ENCODE peak calls at places on chromosomes 1 and 21, in ten cellular contexts. B is lower lobe of right lung, A is progenitor cell of endocrine pancreas, Z is spleen, Y is heart left ventricle, N is WTC11, V is uterus, U is neural progenitor cell, Q is type B pancreatic cell, C is AG04450. M is an unnamed sample.

GRCh38 chr1:234780531-234781162 is 170.7 kb upstream of the IRF2BP2 start:
- DNase-seq in V (no peak), C (no peak), Q (peak; percentile 84), A (no peak), Y (peak; percentile 30), Z (peak; percentile 80), N (peak; percentile 50), B (no peak), U (peak; percentile 21), M (no peak)

GRCh38 chr1:101043776-101044175 is 18.2 kb upstream of the DPH5 start:
- DNase-seq in Q (no peak), V (no peak), U (no peak), C (no peak), A (no peak), Z (no peak), N (no peak), B (no peak), Y (no peak), M (no peak)

GRCh38 chr1:8411803-8412182 is 93.9 kb downstream of the SLC45A1 start:
- DNase-seq in U (no peak), Y (no peak), Q (no peak), N (no peak), V (no peak), Z (no peak), A (no peak), C (no peak), B (no peak), M (no peak)

GRCh38 chr21:32955307-32955937 is 70.3 kb upstream of the OLIG2 start:
- DNase-seq in B (no peak), V (no peak), Q (no peak), A (no peak), U (peak; percentile 82), N (no peak), C (no peak), Y (no peak), Z (no peak), M (no peak)

GRCh38 chr1:5005171-5005570 is 350.8 kb downstream of the AJAP1 start:
- DNase-seq in V (no peak), U (no peak), B (no peak), N (no peak), Y (no peak), A (no peak), Q (no peak), Z (no peak), C (no peak), M (no peak)

GRCh38 chr1:53545663-53546408 is 86.6 kb downstream of the DMRTB1 start:
- DNase-seq in Q (no peak), Z (peak; percentile 64), A (no peak), V (peak; percentile 6), N (peak; percentile 8), U (no peak), B (peak; percentile 21), Y (no peak), C (no peak), M (peak; percentile 33)

GRCh38 chr1:7372477-7373120 is 398.5 kb upstream of the VAMP3 start:
- DNase-seq in U (no peak), Y (no peak), A (no peak), Z (peak; percentile 18), N (no peak), B (no peak), Q (no peak), V (no peak), C (no peak), M (no peak)

GRCh38 chr1:18069903-18070302 is 37.7 kb upstream of the IGSF21 start:
- DNase-seq in Y (no peak), A (no peak), V (no peak), Z (no peak), N (no peak), Q (no peak), B (no peak), U (no peak), C (no peak), M (no peak)

GRCh38 chr1:43071241-43071640 is 100.8 kb downstream of the EBNA1BP2 start:
- DNase-seq in N (no peak), Y (no peak), C (no peak), Q (no peak), U (no peak), Z (no peak), B (no peak), V (no peak), A (no peak), M (no peak)

GRCh38 chr1:43069481-43070050 is 102.5 kb downstream of the EBNA1BP2 start:
- DNase-seq in Q (no peak), N (peak; percentile 28), Y (no peak), V (no peak), U (peak; percentile 34), A (no peak), B (no peak), C (no peak), Z (no peak), M (no peak)

GRCh38 chr1:43067856-43068751 is 104.0 kb downstream of the EBNA1BP2 start:
- DNase-seq in Q (no peak), Z (peak; percentile 82), B (no peak), Y (no peak), C (no peak), A (no peak), U (peak; percentile 39), V (no peak), N (peak; percentile 54), M (no peak)

GRCh38 chr1:43067233-43067745 is 104.8 kb downstream of the EBNA1BP2 start:
- DNase-seq in B (no peak), N (no peak), Z (no peak), A (no peak), U (no peak), V (no peak), Y (no peak), C (no peak), Q (no peak), M (no peak)

DNA sequence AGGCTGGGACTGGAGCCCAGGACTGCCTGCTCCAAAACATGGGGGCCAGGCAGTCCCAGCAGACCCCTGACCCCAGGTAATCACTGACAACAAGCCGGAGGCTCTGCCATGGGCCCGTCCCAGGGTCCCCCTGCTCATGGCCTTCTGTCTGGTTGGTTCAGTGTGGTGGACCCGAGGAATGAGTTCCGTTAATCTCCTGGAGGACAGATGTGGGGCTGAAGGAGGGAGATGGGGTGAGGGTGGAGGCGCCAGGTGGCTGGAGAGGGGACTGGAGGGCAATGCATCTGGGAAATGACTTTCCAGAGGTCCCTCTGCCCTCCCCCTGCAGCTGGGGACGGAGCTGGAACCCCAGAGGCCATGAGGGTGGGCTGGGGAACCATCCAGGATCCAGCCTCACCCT is 103.2 kb downstream of the EBNA1BP2 start:
- DNase-seq in Q (no peak), U (no peak), A (no peak), N (no peak), V (no peak), Y (no peak), Z (no peak), C (no peak), B (no peak), M (no peak)
- TF ChIP-seq CTCF in Q (no peak), U (no peak), A (no peak), N (no peak), V (no peak), Y (no peak), Z (no peak), C (no peak), B (no peak), M (no peak)

GRCh38 chr1:115461526-115461925 is 123.5 kb upstream of the NGF start:
- DNase-seq in A (no peak), N (no peak), Q (no peak), Y (no peak), B (no peak), U (no peak), V (no peak), Z (no peak), C (no peak), M (no peak)
- TF ChIP-seq CTCF in A (no peak), N (no peak), Q (no peak), Y (no peak), B (no peak), U (no peak), V (no peak), Z (no peak), C (no peak), M (no peak)

DNA sequence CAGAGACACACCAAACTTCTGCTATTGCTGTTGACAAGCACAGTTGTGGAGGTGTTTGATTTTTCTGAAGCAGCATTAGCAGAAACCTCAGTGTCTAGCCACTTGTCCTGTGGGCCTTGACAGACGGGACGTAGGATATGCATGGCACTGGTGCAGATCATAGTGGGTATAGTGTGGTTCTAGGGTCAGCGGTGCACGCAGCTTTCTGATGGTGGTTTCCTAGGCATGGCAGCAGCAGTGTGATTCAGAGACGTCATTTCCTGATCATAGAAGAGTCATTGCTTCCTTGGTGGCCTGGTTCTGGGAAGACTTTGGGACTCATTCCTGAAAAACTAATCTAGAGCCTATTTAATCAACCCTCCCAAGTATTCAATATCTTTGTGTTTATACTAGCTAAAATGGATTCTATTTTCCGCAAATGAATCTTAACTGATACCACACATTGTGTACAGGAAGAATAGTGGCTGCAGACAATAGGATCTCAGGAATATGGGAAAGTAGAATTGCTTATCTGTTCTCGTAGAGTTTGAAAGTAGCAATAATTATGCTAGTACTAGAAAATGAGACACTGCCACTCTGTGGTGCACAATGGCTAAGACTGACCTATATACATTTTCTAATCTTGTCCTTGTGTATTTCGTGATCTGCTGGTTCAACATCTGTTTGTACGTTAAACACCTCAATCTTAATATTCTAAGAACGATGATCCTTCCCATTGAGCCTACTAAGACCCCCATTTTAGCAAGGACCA is 2.8 kb upstream of the USP1 start:
- DNase-seq in N (no peak), Q (no peak), B (no peak), V (no peak), Z (no peak), C (no peak), Y (no peak), A (no peak), U (no peak), M (no peak)
- TF ChIP-seq CTCF in N (no peak), Q (peak; percentile 42), B (no peak), V (no peak), Z (no peak), C (peak; percentile 8), Y (no peak), A (peak; percentile 8), U (peak; percentile 4), M (no peak)

GRCh38 chr1:15758953-15759661 is 512 bp downstream of the FBLIM1 start:
- DNase-seq in Y (no peak), C (no peak), V (no peak), Q (no peak), N (peak; percentile 35), A (no peak), B (no peak), Z (no peak), U (peak; percentile 72), M (no peak)
- TF ChIP-seq CTCF in Y (no peak), C (no peak), V (no peak), Q (peak; percentile 18), N (no peak), A (no peak), B (no peak), Z (no peak), U (no peak), M (no peak)

GRCh38 chr1:90729484-90730246 is 12.6 kb upstream of the BARHL2 start:
- DNase-seq in Z (no peak), A (no peak), Y (no peak), U (peak; percentile 94), C (no peak), N (peak; percentile 88), V (no peak), Q (no peak), B (no peak), M (no peak)
- TF ChIP-seq CTCF in Z (no peak), A (peak; percentile 83), Y (no peak), U (peak; percentile 84), C (no peak), N (peak; percentile 91), V (no peak), Q (peak; percentile 85), B (peak; percentile 25), M (peak; percentile 73)

M was measured in CD14-positive monocyte.